ENCODE peak calls at places on chromosomes 12 and 14, in seven cellular contexts. V is stimulated activated CD4-positive, alpha-beta T cell treated with anti-CD3 and anti-CD28 coated beads, Interleukin-1b, Interleukin-23, amount 100 ng/mL, for 48 hours; D is activated effector memory CD4-positive, alpha-beta T cell treated with anti-CD3 and anti-CD28 coated beads, Interleukin-2, amount 50 U/mL, for 16 hours; K is dorsolateral prefrontal cortex; G is iPS-NIHi11; Q is naive B cell; W is anterior cingulate cortex. Y is an unnamed sample.
A peak's percentile ranks its signal among the peaks of the same experiment; 100 is the strongest.

GRCh38 chr12:27243006-27243405 is 1.1 kb upstream of the STK38L start:
- DNase-seq in V (no peak), D (no peak), K (no peak), G (no peak), Q (no peak), W (no peak), Y (no peak)

GRCh38 chr12:53431187-53431586 is 7.5 kb downstream of the AMHR2 start:
- DNase-seq in V (no peak), D (peak; percentile 17), K (no peak), G (no peak), Q (no peak), W (no peak), Y (no peak)

GRCh38 chr14:27387458-27387857 is 789.6 kb upstream of the NOVA1 start:
- DNase-seq in V (no peak), D (no peak), K (no peak), G (no peak), Q (no peak), W (no peak), Y (no peak)

GRCh38 chr12:19388131-19388549 is 51.2 kb upstream of the AEBP2 start:
- DNase-seq in V (no peak), D (no peak), K (no peak), G (no peak), Q (no peak), W (no peak), Y (no peak)

GRCh38 chr12:132710062-132710421 is 600 bp upstream of the PGAM5 start:
- DNase-seq in V (no peak), D (no peak), K (no peak), G (no peak), Q (no peak), W (no peak), Y (no peak)

GRCh38 chr14:34461334-34462131 is 507 bp downstream of the SPTSSA start:
- DNase-seq in V (peak; percentile 25), D (peak; percentile 73), K (peak; percentile 38), G (peak; percentile 61), Q (no peak), W (peak; percentile 41), Y (peak; percentile 7)

GRCh38 chr12:57881035-57881973 is 34.8 kb upstream of the CTDSP2 start:
- DNase-seq in V (no peak), D (no peak), K (no peak), G (no peak), Q (no peak), W (no peak), Y (no peak)

GRCh38 chr12:104050436-104050835 is 449 bp upstream of the GLT8D2 start:
- DNase-seq in V (no peak), D (no peak), K (no peak), G (no peak), Q (no peak), W (no peak), Y (no peak)

GRCh38 chr14:50452979-50453705 is 56.5 kb upstream of the CDKL1 start:
- DNase-seq in V (no peak), D (no peak), K (no peak), G (no peak), Q (no peak), W (no peak), Y (no peak)

GRCh38 chr12:50581226-50582184 is 76.7 kb downstream of the DIP2B start:
- DNase-seq in V (no peak), D (no peak), K (no peak), G (no peak), Q (no peak), W (no peak), Y (no peak)

GRCh38 chr14:104932676-104933631 is 8.3 kb downstream of the PLD4 start:
- DNase-seq in V (peak; percentile 85), D (peak; percentile 95), K (peak; percentile 87), G (peak; percentile 98), Q (peak; percentile 79), W (peak; percentile 50), Y (no peak)

GRCh38 chr12:47383942-47384341 is 304.2 kb upstream of the AMIGO2 start:
- DNase-seq in V (no peak), D (no peak), K (no peak), G (no peak), Q (no peak), W (no peak), Y (no peak)

GRCh38 chr14:79825046-79825521 is 386.2 kb downstream of the DIO2 start:
- DNase-seq in V (no peak), D (no peak), K (peak; percentile 27), G (no peak), Q (no peak), W (no peak), Y (no peak)

GRCh38 chr12:115354007-115354452 is 670.1 kb upstream of the TBX3 start:
- DNase-seq in V (peak; percentile 7), D (no peak), K (no peak), G (no peak), Q (no peak), W (no peak), Y (no peak)

GRCh38 chr14:101839236-101839635 is 77.7 kb downstream of the PPP2R5C start:
- DNase-seq in V (peak; percentile 55), D (peak; percentile 79), K (no peak), G (no peak), Q (peak; percentile 58), W (no peak), Y (no peak)

GRCh38 chr12:88703790-88704189 is 123.5 kb upstream of the KITLG start:
- DNase-seq in V (no peak), D (no peak), K (no peak), G (no peak), Q (no peak), W (no peak), Y (no peak)

GRCh38 chr12:115264605-115265004 is 580.6 kb upstream of the TBX3 start:
- DNase-seq in V (no peak), D (no peak), K (no peak), G (no peak), Q (no peak), W (no peak), Y (no peak)

GRCh38 chr14:79862045-79862444 is 349.3 kb downstream of the DIO2 start:
- DNase-seq in V (no peak), D (no peak), K (no peak), G (no peak), Q (no peak), W (no peak), Y (no peak)

GRCh38 chr12:25200703-25201102 is 5.7 kb downstream of the ETFRF1 start:
- DNase-seq in V (no peak), D (no peak), K (no peak), G (no peak), Q (no peak), W (no peak), Y (no peak)

GRCh38 chr12:50960130-50960529 is 7.8 kb downstream of the HIGD1C start:
- DNase-seq in V (no peak), D (no peak), K (no peak), G (no peak), Q (no peak), W (no peak), Y (no peak)

GRCh38 chr12:110578522-110579238 is 4.4 kb downstream of the PPTC7 start:
- DNase-seq in V (peak; percentile 62), D (peak; percentile 77), K (no peak), G (no peak), Q (no peak), W (no peak), Y (no peak)

Y was measured in GF-D8.